ENCODE peak calls at places on chromosomes 3 and 15, in five cellular contexts. N is neuronal stem cell; J is activated CD4-positive, CD25-positive, alpha-beta regulatory T cell treated with anti-CD3 and anti-CD28 coated beads, Interleukin-2, amount 50 U/mL, for 16 hours; L is central memory CD4-positive, alpha-beta T cell; G is PC-3. W is an unnamed sample.

GRCh38 chr3:118977118-118977517 is 57.5 kb downstream of the IGSF11 start:
- DNase-seq in J (no peak), G (no peak), L (no peak), N (no peak), W (no peak)

GRCh38 chr3:10956991-10957390 is 35.6 kb upstream of the SLC6A1 start:
- DNase-seq in L (no peak), G (no peak), N (no peak), J (no peak), W (no peak)

GRCh38 chr15:72141171-72142084 is 23.2 kb downstream of the SENP8 start:
- DNase-seq in J (no peak), L (no peak), N (no peak), G (no peak), W (no peak)

GRCh38 chr3:171591059-171591458 is 130.9 kb upstream of the TNIK start:
- DNase-seq in L (no peak), N (no peak), J (no peak), G (no peak), W (no peak)

GRCh38 chr3:135650309-135650708 is 315.2 kb upstream of the PPP2R3A start:
- DNase-seq in G (no peak), N (no peak), L (no peak), J (no peak), W (no peak)

GRCh38 chr3:133487920-133488540 is 85.5 kb upstream of the CDV3 start:
- DNase-seq in L (peak; percentile 41), N (no peak), J (peak; percentile 49), G (peak; percentile 2), W (no peak)

GRCh38 chr15:93709708-93710107 is 521.7 kb upstream of the MCTP2 start:
- DNase-seq in L (no peak), J (no peak), G (no peak), N (no peak), W (no peak)

GRCh38 chr15:55661431-55661830 is 73.3 kb upstream of the PYGO1 start:
- DNase-seq in G (no peak), N (peak; percentile 26), L (no peak), J (no peak), W (no peak)

GRCh38 chr15:43094416-43095039 is 11.3 kb downstream of the UBR1 start:
- DNase-seq in N (no peak), G (no peak), L (no peak), J (no peak), W (no peak)

GRCh38 chr3:123357275-123357674 is 91.6 kb downstream of the ADCY5 start:
- DNase-seq in G (no peak), L (no peak), J (no peak), N (no peak), W (no peak)

GRCh38 chr15:80474224-80474619 is 70.0 kb downstream of the ARNT2 start:
- DNase-seq in N (no peak), J (no peak), L (no peak), G (no peak), W (no peak)

GRCh38 chr3:181709537-181710279 is 2.0 kb upstream of the SOX2 start:
- DNase-seq in N (no peak), L (peak; percentile 24), J (peak; percentile 21), G (peak; percentile 80), W (peak; percentile 56)

GRCh38 chr3:170603770-170604510 is 18.1 kb upstream of the SLC7A14 start:
- DNase-seq in N (no peak), J (no peak), L (no peak), G (no peak), W (no peak)

GRCh38 chr3:67875338-67875737 is 220.9 kb upstream of the SUCLG2 start:
- DNase-seq in L (no peak), J (no peak), G (peak; percentile 73), N (no peak), W (no peak)

GRCh38 chr15:79025201-79025600 is 65.4 kb downstream of the RASGRF1 start:
- DNase-seq in N (no peak), J (no peak), L (no peak), G (no peak), W (no peak)

GRCh38 chr15:49135893-49136292 is 19.5 kb downstream of the COPS2 start:
- DNase-seq in N (no peak), L (no peak), G (peak; percentile 71), J (no peak), W (no peak)

GRCh38 chr15:45199136-45199810 is 11.5 kb upstream of the SHF start:
- DNase-seq in N (peak; percentile 48), J (no peak), G (peak; percentile 26), L (peak; percentile 53), W (no peak)

GRCh38 chr15:66654718-66655375 is 47.2 kb upstream of the SMAD6 start:
- DNase-seq in J (no peak), G (no peak), L (no peak), N (no peak), W (no peak)

GRCh38 chr15:40104296-40104864 is 4.3 kb downstream of the BMF start:
- DNase-seq in L (no peak), G (no peak), N (no peak), J (no peak), W (no peak)

GRCh38 chr3:36166477-36166876 is 213.8 kb upstream of the STAC start:
- DNase-seq in N (no peak), J (no peak), L (no peak), G (peak; percentile 97), W (no peak)

GRCh38 chr3:182241777-182242556 is 530.2 kb downstream of the SOX2 start:
- DNase-seq in L (no peak), N (peak; percentile 67), J (no peak), G (no peak), W (peak; percentile 61)

GRCh38 chr3:54999801-55000200 is 71.9 kb upstream of the LRTM1 start:
- DNase-seq in J (no peak), N (no peak), G (no peak), L (no peak), W (no peak)

W was measured in uterus.